ENCODE peak calls at places on chromosome 4, in ten cellular contexts. D is uterus, L is fibroblast of mammary gland, T is fibroblast of the aortic adventitia, E is A549, H is coronary artery, V is stomach, U is breast epithelium, O is transverse colon, Y is HCT116. W is an unnamed sample.

GRCh38 chr4:54914781-54915180 is 210.6 kb downstream of the KDR start:
- DNase-seq in D (no peak), L (no peak), T (no peak), E (no peak), H (no peak), V (no peak), U (no peak), O (no peak), Y (no peak), W (no peak)

GRCh38 chr4:23934915-23935314 is 45.1 kb upstream of the PPARGC1A start:
- DNase-seq in D (no peak), L (peak; percentile 95), T (peak; percentile 70), E (no peak), H (peak; percentile 83), V (peak; percentile 75), U (peak; percentile 76), O (peak; percentile 35), Y (no peak), W (peak; percentile 92)

GRCh38 chr4:6727943-6728250 is 11.9 kb downstream of the BLOC1S4 start:
- DNase-seq in D (no peak), L (no peak), T (no peak), E (no peak), H (no peak), V (no peak), U (no peak), O (no peak), Y (no peak), W (peak; percentile 34)

GRCh38 chr4:138114434-138114833 is 127.7 kb downstream of the SLC7A11 start:
- DNase-seq in D (no peak), L (no peak), T (peak; percentile 44), E (no peak), H (no peak), V (no peak), U (no peak), O (no peak), Y (no peak), W (no peak)

GRCh38 chr4:133130171-133130570 is 18.9 kb upstream of the PCDH10 start:
- DNase-seq in D (no peak), L (no peak), T (no peak), E (no peak), H (no peak), V (no peak), U (no peak), O (no peak), Y (no peak), W (peak; percentile 64)

GRCh38 chr4:100493756-100494155 is 24.1 kb downstream of the EMCN start:
- DNase-seq in D (no peak), L (peak; percentile 65), T (peak; percentile 27), E (no peak), H (no peak), V (no peak), U (no peak), O (no peak), Y (no peak), W (peak; percentile 55)

GRCh38 chr4:122533841-122534240 is 77.3 kb upstream of the IL2 start:
- DNase-seq in D (no peak), L (no peak), T (no peak), E (no peak), H (no peak), V (no peak), U (no peak), O (no peak), Y (no peak), W (no peak)

GRCh38 chr4:151174784-151175183 is 75.4 kb downstream of the RPS3A start:
- DNase-seq in D (no peak), L (no peak), T (no peak), E (no peak), H (no peak), V (no peak), U (no peak), O (no peak), Y (no peak), W (no peak)

GRCh38 chr4:122747883-122748282 is 15.4 kb downstream of the BBS12 start:
- DNase-seq in D (no peak), L (peak; percentile 86), T (peak; percentile 67), E (no peak), H (no peak), V (no peak), U (no peak), O (no peak), Y (no peak), W (peak; percentile 63)

GRCh38 chr4:7993671-7994070 is 54.0 kb upstream of the AFAP1 start:
- DNase-seq in D (no peak), L (no peak), T (no peak), E (no peak), H (no peak), V (no peak), U (no peak), O (no peak), Y (no peak), W (no peak)

DNA sequence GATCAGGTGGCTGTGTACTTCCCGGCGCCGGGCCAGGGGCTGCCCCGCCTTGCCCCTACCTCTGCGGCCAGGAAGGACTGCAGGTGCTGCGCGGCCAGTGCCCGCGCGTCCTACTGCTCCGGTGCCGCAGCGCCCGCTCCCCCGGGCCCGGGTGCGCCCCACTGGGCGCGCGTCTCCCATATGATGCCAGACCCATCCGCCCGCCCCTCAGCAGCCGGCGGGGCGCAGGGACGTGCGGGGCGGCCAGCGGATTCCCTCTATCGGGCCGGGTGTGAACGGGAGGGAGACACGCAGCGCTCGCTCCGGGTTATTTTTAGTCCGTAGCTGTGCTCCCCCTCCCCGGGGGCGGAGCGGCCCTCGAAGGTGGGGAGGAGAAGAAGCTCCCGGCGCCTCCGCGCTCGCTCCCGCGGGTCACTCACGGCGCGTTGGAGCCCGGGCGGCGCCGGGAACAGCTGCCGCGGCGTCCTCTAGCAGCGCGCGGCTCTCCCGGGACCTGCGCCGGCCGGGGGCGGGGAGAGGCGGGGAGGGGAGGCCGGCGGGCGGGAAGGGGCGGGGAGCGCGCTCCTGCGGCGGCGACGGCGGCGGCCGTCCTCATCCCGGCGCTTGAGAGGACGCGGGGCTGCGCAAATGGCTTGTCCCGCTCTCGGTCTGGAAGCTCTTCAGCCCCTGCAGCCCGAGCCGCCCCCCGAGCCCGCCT is 103.6 kb downstream of the UCHL1 start:
- DNase-seq in D (no peak), L (peak; percentile 7), T (peak; percentile 29), E (no peak), H (peak; percentile 84), V (peak; percentile 76), U (peak; percentile 59), O (peak; percentile 64), Y (no peak), W (peak; percentile 36)
- H3K4me3 ChIP-seq in D (peak overlapping the region; percentile 54), L (peak overlapping the region; percentile 40), T (peak overlapping the region; percentile 68), E (peak overlapping the region; percentile 85), H (peak overlapping the region; percentile 96), V (peak overlapping the region; percentile 75), U (peak overlapping the region; percentile 90), O (peak overlapping the region; percentile 78), Y (peak overlapping the region; percentile 73), W (peak overlapping the region; percentile 46)

DNA sequence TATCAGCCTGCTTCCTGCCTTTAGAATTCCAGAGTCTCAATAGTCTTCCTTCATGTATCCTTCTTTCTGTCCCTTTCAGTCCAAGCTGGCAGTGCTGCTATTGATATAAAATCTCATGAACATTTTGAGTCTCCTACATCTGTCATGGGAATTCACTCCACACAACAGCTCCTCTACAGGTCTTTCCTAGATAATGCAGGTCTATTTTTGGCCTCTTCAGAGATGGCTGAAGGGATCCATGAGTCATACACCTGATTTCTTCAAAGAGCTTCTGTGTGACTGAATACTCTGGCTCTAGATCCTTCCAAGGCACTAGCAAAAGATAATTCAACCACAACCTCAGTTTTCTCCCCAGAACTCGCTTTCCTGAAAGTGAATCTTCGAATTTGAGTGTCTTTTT is 115.4 kb downstream of the STPG2 start:
- DNase-seq in D (no peak), L (peak; percentile 5), T (no peak), E (peak; percentile 2), H (no peak), V (no peak), U (no peak), O (no peak), Y (peak; percentile 64), W (peak; percentile 24)
- TF ChIP-seq CTCF in D (no peak), L (no peak), T (no peak), E (no peak), H (no peak), V (no peak), U (no peak), O (no peak), Y (peak; percentile 64), W (peak; percentile 23)

DNA sequence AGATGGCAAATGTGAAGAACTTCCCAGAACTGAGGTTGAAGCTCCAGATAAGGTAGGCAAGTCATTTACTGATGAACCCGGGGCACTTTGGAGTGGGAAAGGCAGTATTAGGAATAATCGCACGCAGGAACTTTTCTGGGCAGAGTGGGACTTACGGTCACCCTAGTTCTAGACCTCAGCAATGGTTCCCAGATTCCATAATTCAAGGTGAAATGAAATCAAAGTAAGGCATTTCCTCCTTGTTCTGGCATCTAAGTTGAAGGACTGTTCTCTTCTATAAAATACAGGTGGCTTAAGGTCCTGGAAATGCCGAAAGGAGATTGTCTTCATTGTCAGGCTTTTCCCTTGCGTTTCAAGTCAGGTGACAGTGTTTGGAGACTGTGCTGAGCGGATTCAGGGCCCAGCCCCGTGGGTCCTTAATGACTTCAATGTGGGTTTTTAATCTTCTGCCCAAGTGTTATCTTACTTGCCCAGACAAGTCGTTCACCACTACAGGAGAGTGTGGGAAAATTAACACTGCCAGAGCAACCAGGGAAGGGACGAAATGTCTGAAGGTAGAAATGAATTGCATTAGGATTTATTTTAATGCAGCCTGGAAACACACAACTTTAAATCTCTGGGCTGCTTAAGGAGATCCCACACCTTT is 52.1 kb upstream of the STOX2 start:
- DNase-seq in D (no peak), L (no peak), T (no peak), E (no peak), H (no peak), V (no peak), U (no peak), O (no peak), Y (no peak), W (no peak)
- H3K4me3 ChIP-seq in D (no peak overlapping the region), L (no peak overlapping the region), T (no peak overlapping the region), E (no peak overlapping the region), H (no peak overlapping the region), V (no peak overlapping the region), U (no peak overlapping the region), O (no peak overlapping the region), Y (no peak overlapping the region), W (no peak overlapping the region)

GRCh38 chr4:25927361-25928040 is 13.5 kb downstream of the SMIM20 start:
- DNase-seq in D (no peak), L (no peak), T (no peak), E (no peak), H (no peak), V (no peak), U (no peak), O (no peak), Y (no peak), W (no peak)
- TF ChIP-seq CTCF in D (no peak), L (no peak), T (no peak), E (no peak), H (no peak), V (no peak), U (no peak), O (no peak), Y (no peak), W (no peak)

DNA sequence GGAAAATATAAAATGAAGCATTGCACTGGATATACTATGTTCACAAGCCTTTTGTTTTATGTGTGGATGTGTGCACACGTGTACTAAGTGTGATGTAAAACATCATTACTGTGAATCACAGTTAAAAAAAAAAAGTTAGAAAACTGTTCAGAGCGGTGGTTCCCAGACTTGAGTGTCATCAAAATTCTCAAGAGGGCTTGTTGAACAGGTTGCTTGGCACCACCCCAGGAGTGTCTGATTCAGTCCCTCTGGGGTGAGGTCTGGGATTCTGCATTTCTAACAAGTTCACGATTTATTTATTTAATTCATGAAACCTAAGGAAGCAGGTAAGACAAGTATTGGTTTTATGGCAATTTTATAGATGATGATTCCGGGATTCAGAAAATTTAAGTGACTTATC is 1.8 kb downstream of the CENPU start:
- DNase-seq in D (no peak), L (peak; percentile 74), T (peak; percentile 17), E (no peak), H (no peak), V (no peak), U (no peak), O (no peak), Y (no peak), W (no peak)
- H3K4me3 ChIP-seq in D (no peak overlapping the region), L (no peak overlapping the region), T (peak overlapping the region; percentile 43), E (no peak overlapping the region), H (no peak overlapping the region), V (no peak overlapping the region), U (no peak overlapping the region), O (no peak overlapping the region), Y (peak overlapping the region; percentile 81), W (no peak overlapping the region)

W was measured in astrocyte of the spinal cord.